ENCODE peak calls at places on chromosome 3, in eight cellular contexts. G is progenitor cell of endocrine pancreas, A is coronary artery, Z is lower leg skin, W is brain microvascular endothelial cell, H is stomach, L is thyroid gland, Y is GM13976. V is an unnamed sample.

GRCh38 chr3:54120657-54121403 is 1.5 kb upstream of the CACNA2D3 start:
- DNase-seq in Z (no peak), G (no peak), L (peak; percentile 56), A (no peak), H (peak; percentile 27), Y (peak; percentile 55), W (no peak), V (no peak)

GRCh38 chr3:188931531-188931930 is 240.2 kb upstream of the TPRG1 start:
- DNase-seq in A (no peak), G (no peak), Z (no peak), W (no peak), H (no peak), L (peak; percentile 39), Y (no peak), V (no peak)

GRCh38 chr3:56404884-56405283 is 63.4 kb downstream of the ERC2 start:
- DNase-seq in L (no peak), Z (no peak), G (no peak), A (no peak), W (no peak), H (no peak), Y (no peak), V (no peak)

GRCh38 chr3:66642484-66642883 is 141.7 kb upstream of the LRIG1 start:
- DNase-seq in G (no peak), H (no peak), L (no peak), W (no peak), Y (no peak), A (no peak), Z (no peak), V (no peak)

GRCh38 chr3:136750209-136750921 is 1.8 kb downstream of the STAG1 start:
- DNase-seq in A (no peak), H (no peak), L (no peak), Z (no peak), G (no peak), Y (no peak), W (no peak), V (no peak)

GRCh38 chr3:192929755-192930491 is 12.3 kb upstream of the MB21D2 start:
- DNase-seq in A (no peak), Z (no peak), H (no peak), L (no peak), Y (no peak), G (no peak), W (peak; percentile 68), V (no peak)

GRCh38 chr3:94099311-94099710 is 36.5 kb downstream of the NSUN3 start:
- DNase-seq in A (no peak), H (no peak), Y (no peak), Z (no peak), G (no peak), W (no peak), L (no peak), V (no peak)

GRCh38 chr3:40645883-40646282 is 121.1 kb downstream of the ZNF621 start:
- DNase-seq in H (no peak), G (no peak), L (peak; percentile 2), Z (no peak), A (no peak), W (no peak), Y (no peak), V (no peak)

GRCh38 chr3:150635526-150635925 is 32.4 kb downstream of the SELENOT start:
- DNase-seq in Z (no peak), Y (peak; percentile 56), H (no peak), G (no peak), A (no peak), L (no peak), W (no peak), V (no peak)

GRCh38 chr3:185402561-185402960 is 39.6 kb downstream of the MAP3K13 start:
- DNase-seq in A (no peak), G (no peak), Y (no peak), Z (no peak), H (no peak), W (no peak), L (no peak), V (no peak)

GRCh38 chr3:9198805-9199386 is 50.5 kb downstream of the SRGAP3 start:
- DNase-seq in W (no peak), L (no peak), Y (no peak), Z (no peak), A (no peak), G (no peak), H (no peak), V (no peak)

GRCh38 chr3:46497556-46498265 is at the start of gene RTP3:
- DNase-seq in Y (no peak), Z (no peak), W (no peak), H (no peak), A (no peak), L (no peak), G (no peak), V (no peak)

GRCh38 chr3:46498916-46499519 is 1.2 kb downstream of the RTP3 start:
- DNase-seq in G (no peak), W (no peak), L (no peak), A (no peak), H (no peak), Z (no peak), Y (no peak), V (no peak)

GRCh38 chr3:46500631-46501377 is 3.0 kb downstream of the RTP3 start:
- DNase-seq in L (no peak), A (no peak), H (no peak), W (peak; percentile 66), Z (no peak), G (no peak), Y (no peak), V (no peak)

GRCh38 chr3:46495901-46496456 is 1.8 kb upstream of the RTP3 start:
- DNase-seq in Z (no peak), H (no peak), G (no peak), W (peak; percentile 49), Y (no peak), A (no peak), L (no peak), V (no peak)

DNA sequence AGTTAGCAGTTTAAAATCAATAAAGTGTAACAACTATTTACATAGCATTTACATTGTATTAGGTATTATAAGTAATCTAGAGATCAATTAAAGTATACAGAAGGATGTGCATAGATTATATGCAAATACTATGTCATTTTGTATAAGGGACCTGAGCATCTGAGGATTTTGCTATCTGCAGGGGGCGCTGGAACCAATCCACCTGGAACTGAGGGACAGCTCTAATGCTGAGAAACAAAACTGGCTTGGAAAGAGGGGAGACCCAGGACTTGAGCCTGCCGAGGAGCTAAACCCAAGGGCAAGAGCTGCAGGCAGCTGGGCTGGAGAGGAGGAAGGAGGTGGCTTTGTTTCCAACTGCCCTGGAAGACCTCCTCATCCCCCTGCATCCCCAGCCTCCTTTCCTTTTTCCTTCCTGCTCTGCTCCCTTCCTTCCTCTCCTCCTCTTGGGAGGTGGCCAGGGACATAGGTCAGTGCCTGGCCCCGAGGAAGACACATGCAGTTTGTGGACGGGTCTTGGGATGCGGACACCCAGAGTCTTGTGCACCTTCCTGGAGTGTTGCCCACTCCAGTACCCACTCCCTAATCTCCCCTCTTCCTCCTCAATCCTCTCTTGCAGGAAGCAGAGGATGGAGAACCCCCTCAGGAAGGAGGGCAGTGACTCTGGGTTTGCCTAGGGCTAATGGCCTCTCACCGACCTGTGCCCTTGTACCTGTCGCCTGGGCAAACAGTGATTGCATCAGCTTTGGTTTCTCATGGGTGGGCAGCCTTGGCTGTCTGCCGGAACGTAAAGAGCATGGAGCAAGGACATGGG is 826 bp upstream of the RTP3 start:
- DNase-seq in W (no peak), H (no peak), Y (peak; percentile 58), Z (no peak), G (no peak), L (peak; percentile 34), A (no peak), V (no peak)
- TF ChIP-seq CTCF in W (peak; percentile 68), H (no peak), Y (no peak), Z (no peak), G (peak; percentile 49), L (no peak), A (no peak), V (peak; percentile 43)

DNA sequence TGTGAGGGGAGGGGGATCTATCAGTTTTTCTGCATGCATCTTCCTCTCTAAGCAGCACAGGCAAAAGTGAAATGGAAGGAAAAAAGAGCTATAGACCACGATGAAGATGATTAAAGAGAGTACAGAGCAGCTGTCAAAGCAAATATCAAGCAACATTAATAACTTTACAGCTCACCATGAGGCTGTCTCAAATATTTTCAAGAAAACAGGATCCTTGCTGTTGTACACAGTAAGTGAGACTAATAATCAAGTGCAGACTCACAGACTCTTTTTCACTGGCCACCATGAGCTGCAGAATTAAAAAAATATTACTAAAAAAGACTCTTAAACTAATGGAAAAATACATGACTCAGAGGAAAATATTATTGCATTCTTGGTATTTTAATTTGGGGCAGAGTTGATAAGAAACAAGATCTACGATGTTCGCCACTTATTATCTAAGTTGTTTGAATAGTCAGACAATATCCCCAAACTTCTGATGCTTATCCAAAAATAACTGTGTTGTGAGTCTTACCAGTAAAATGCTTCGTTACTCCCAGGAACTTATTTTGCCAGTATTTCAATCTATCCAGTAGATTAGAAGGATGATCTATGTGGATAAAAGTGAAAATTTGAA is 817.5 kb upstream of the ALCAM start:
- DNase-seq in H (no peak), L (no peak), Y (no peak), Z (no peak), G (no peak), A (no peak), W (no peak), V (no peak)
- TF ChIP-seq CTCF in H (no peak), L (no peak), Y (no peak), Z (no peak), G (no peak), A (no peak), W (no peak), V (no peak)

DNA sequence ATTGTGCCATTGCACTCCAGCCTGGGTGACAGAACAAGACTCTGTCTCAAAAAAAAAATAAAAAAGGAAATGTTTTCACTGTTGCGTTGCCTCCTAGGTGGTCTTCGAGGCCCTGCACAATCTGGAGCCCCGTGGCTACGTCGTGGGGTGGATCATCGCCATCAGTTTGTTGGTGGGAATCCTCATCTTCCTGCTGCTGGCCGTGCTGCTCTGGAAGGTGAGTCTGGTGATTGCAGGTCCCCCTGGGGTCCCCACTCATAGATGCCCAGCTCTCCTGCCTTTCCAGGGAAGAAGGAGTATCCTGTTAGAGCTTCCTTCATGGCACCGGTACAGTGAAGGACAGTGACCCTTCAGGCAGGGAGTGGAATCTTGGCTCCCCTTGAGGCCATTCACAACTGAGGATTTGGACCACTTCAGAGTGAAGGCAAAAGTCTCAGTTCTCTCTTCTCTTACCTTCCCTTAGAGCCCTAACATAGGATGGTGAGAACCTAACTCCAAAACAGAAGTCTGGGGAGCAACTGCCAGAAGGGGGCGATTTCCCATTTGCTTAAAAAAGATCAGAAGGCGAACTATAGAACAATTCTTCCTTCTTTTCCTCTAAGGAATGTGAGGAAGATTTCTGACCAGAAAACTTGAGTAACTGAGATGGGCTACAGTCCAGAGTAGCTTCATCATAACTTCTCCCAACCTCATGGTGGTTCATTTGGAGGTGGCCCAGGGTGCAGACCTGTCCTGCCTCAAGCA is 57.8 kb upstream of the CTDSPL start:
- DNase-seq in W (no peak), Z (no peak), Y (no peak), L (no peak), G (no peak), H (no peak), A (no peak), V (no peak)
- TF ChIP-seq CTCF in W (peak; percentile 14), Z (no peak), Y (no peak), L (no peak), G (no peak), H (no peak), A (no peak), V (peak; percentile 26)

GRCh38 chr3:123656691-123657090 is 71.8 kb upstream of the HACD2 start:
- DNase-seq in Z (no peak), Y (no peak), L (no peak), G (no peak), H (no peak), A (no peak), W (no peak), V (no peak)
- TF ChIP-seq CTCF in Z (no peak), Y (no peak), L (no peak), G (peak; percentile 35), H (no peak), A (no peak), W (peak; percentile 46), V (peak; percentile 63)

GRCh38 chr3:17810759-17811158 is 68.3 kb upstream of the TBC1D5 start:
- DNase-seq in G (no peak), Y (no peak), H (no peak), L (no peak), A (no peak), W (no peak), Z (no peak), V (no peak)
- TF ChIP-seq CTCF in G (no peak), Y (peak; percentile 20), H (no peak), L (no peak), A (no peak), W (peak; percentile 38), Z (no peak), V (no peak)

V was measured in type B pancreatic cell.